ENCODE peak calls at places on chromosome 6, in nine cellular contexts. T is cardiac fibroblast, U is hepatocyte, M is tibial nerve, H is OCI-LY7, V is suprapubic skin, B is fibroblast of mammary gland, G is epithelial cell of proximal tubule, Y is body of pancreas. X is an unnamed sample.

GRCh38 chr6:56683882-56684281 is 41.2 kb upstream of the DST start:
- DNase-seq in T (peak), U (peak), M (no peak), H (no peak), V (no peak), B (peak), G (peak), Y (peak), X (no peak)

GRCh38 chr6:157150076-157150475 is 173.2 kb downstream of the TMEM242 start:
- DNase-seq in T (peak), U (no peak), M (no peak), H (no peak), V (no peak), B (peak), G (no peak), Y (no peak), X (no peak)

GRCh38 chr6:68729377-68729903 is 94.4 kb downstream of the ADGRB3 start:
- DNase-seq in T (no peak), U (no peak), M (no peak), H (no peak), V (no peak), B (no peak), G (no peak), Y (no peak), X (no peak)

GRCh38 chr6:27865952-27866369 is 46.2 kb downstream of the OR2B2 start:
- DNase-seq in T (no peak), U (peak), M (no peak), H (peak), V (peak), B (no peak), G (no peak), Y (no peak), X (no peak)

GRCh38 chr6:112979830-112980229 is 632.7 kb downstream of the RFPL4B start:
- DNase-seq in T (peak), U (peak), M (peak), H (no peak), V (no peak), B (peak), G (peak), Y (no peak), X (no peak)

GRCh38 chr6:148175511-148176188 is 167.0 kb upstream of the SASH1 start:
- DNase-seq in T (peak), U (no peak), M (no peak), H (no peak), V (no peak), B (peak), G (no peak), Y (no peak), X (no peak)

GRCh38 chr6:32178547-32179440 is 589 bp downstream of the RNF5 start:
- DNase-seq in T (no peak), U (peak), M (no peak), H (no peak), V (no peak), B (no peak), G (no peak), Y (no peak), X (no peak)

GRCh38 chr6:132530293-132530974 is 7.6 kb upstream of the TAAR9 start:
- DNase-seq in T (peak), U (peak), M (peak), H (peak), V (no peak), B (peak), G (no peak), Y (peak), X (peak)

GRCh38 chr6:36499918-36500317 is 47.4 kb downstream of the STK38 start:
- DNase-seq in T (no peak), U (no peak), M (no peak), H (no peak), V (no peak), B (no peak), G (no peak), Y (no peak), X (no peak)

GRCh38 chr6:160041608-160042007 is 72.7 kb downstream of the IGF2R start:
- DNase-seq in T (peak), U (no peak), M (peak), H (no peak), V (no peak), B (peak), G (no peak), Y (peak), X (peak)

GRCh38 chr6:150267686-150268561 is 100.9 kb upstream of the IYD start:
- DNase-seq in T (peak), U (no peak), M (peak), H (no peak), V (no peak), B (peak), G (no peak), Y (no peak), X (no peak)

GRCh38 chr6:52074155-52074554 is 13.3 kb downstream of the PKHD1 start:
- DNase-seq in T (no peak), U (no peak), M (no peak), H (no peak), V (no peak), B (no peak), G (no peak), Y (no peak), X (no peak)

GRCh38 chr6:111047244-111047643 is 40.1 kb upstream of the SLC16A10 start:
- DNase-seq in T (no peak), U (no peak), M (no peak), H (no peak), V (no peak), B (no peak), G (no peak), Y (no peak), X (no peak)

GRCh38 chr6:167044696-167045095 is 45.5 kb downstream of the CEP43 start:
- DNase-seq in T (peak), U (no peak), M (no peak), H (no peak), V (no peak), B (peak), G (no peak), Y (no peak), X (no peak)

GRCh38 chr6:18162401-18162800 is 7.2 kb downstream of the KDM1B start:
- DNase-seq in T (no peak), U (no peak), M (no peak), H (no peak), V (no peak), B (no peak), G (no peak), Y (no peak), X (no peak)

GRCh38 chr6:33784787-33785186 is 4.1 kb downstream of the LEMD2 start:
- DNase-seq in T (no peak), U (no peak), M (no peak), H (no peak), V (no peak), B (no peak), G (no peak), Y (no peak), X (no peak)

GRCh38 chr6:169904051-169904922 is 152.9 kb downstream of the ERMARD start:
- DNase-seq in T (no peak), U (no peak), M (no peak), H (no peak), V (no peak), B (no peak), G (no peak), Y (no peak), X (no peak)

DNA sequence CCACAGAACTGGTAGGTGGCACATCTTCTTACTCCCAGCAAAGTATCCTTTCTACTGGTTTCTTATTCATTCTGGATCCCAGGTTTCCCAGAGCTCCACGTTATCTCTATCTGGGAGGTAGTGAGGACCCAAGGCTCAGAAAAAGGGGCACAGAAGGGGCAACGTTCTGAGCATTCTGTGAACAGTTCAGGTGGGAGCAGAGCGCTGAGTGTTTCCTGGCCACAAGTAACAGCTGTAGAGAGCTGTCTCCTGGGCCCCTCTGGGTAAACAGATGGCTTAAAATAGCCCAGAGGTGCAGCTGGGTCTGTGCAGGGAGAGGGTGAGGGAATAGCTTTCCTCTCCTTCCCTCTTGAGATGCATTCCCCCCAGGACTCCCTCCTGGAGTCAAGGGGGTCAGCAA is 2.1 kb downstream of the APOBEC2 start:
- DNase-seq in T (no peak), U (no peak), M (no peak), H (peak), V (no peak), B (no peak), G (no peak), Y (no peak), X (no peak)
- H3K4me3 ChIP-seq in T (no peak), U (no peak), M (no peak), H (no peak), V (no peak), B (no peak), G (no peak), Y (no peak), X (no peak)

DNA sequence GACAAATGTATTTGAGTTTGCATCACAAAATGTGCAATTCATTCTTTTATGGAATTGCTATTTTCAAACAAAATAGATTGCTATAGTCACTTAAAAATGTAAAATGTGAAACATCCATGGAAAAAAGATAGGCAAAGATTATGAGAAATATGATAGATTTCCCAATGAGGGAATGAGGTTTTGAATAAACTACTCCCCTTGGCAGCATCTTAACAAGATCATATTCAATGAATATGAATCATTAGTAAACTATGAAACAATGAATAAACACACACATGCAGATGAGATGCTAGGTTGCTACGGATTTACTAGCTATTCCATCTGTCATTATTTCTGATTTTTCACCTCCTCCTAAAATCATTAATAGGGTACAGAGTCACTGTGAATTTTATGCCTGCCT is 401.8 kb downstream of the PHF3 start:
- DNase-seq in T (no peak), U (no peak), M (no peak), H (no peak), V (no peak), B (no peak), G (no peak), Y (no peak), X (no peak)
- H3K4me3 ChIP-seq in T (no peak), U (no peak), M (no peak), H (no peak), V (no peak), B (no peak), G (no peak), Y (no peak), X (no peak)

DNA sequence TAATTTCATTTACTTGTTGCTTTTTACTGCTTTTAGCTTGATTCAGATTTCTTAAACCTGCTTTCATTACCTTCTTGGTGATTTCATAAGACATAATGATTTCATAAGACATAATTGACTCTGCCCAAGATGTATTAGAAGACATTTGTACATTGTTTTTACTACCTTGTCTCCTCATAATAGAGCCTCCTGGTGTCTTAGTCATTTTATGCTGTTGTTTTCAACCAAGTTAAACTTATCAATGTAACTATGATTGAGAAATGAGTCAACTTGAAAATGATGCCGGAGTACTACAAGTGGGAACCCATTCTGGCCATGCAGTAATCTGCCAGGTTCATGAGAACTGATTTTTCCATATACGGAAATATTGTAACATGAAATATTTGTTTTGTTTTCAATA is 573.6 kb downstream of the MMUT start:
- DNase-seq in T (no peak), U (no peak), M (no peak), H (no peak), V (no peak), B (no peak), G (no peak), Y (no peak), X (no peak)
- H3K4me3 ChIP-seq in T (no peak), U (no peak), M (no peak), H (no peak), V (no peak), B (no peak), G (no peak), Y (no peak), X (no peak)

GRCh38 chr6:136751478-136751956 is 40.8 kb downstream of the MAP3K5 start:
- DNase-seq in T (no peak), U (no peak), M (no peak), H (peak), V (no peak), B (peak), G (no peak), Y (no peak), X (no peak)
- H3K4me3 ChIP-seq in T (no peak), U (no peak), M (no peak), H (peak), V (no peak), B (no peak), G (no peak), Y (no peak), X (no peak)

GRCh38 chr6:54404791-54405190 is 96.5 kb downstream of the TINAG start:
- DNase-seq in T (no peak), U (no peak), M (no peak), H (no peak), V (no peak), B (peak), G (no peak), Y (no peak), X (no peak)
- H3K4me3 ChIP-seq in T (no peak), U (no peak), M (no peak), H (no peak), V (no peak), B (no peak), G (no peak), Y (no peak), X (no peak)

GRCh38 chr6:1619106-1619665 is 9.5 kb downstream of the FOXC1 start:
- DNase-seq in T (no peak), U (no peak), M (no peak), H (no peak), V (peak), B (no peak), G (no peak), Y (no peak), X (no peak)
- H3K4me3 ChIP-seq in T (no peak), U (no peak), M (no peak), H (no peak), V (peak), B (no peak), G (peak), Y (no peak), X (no peak)

DNA sequence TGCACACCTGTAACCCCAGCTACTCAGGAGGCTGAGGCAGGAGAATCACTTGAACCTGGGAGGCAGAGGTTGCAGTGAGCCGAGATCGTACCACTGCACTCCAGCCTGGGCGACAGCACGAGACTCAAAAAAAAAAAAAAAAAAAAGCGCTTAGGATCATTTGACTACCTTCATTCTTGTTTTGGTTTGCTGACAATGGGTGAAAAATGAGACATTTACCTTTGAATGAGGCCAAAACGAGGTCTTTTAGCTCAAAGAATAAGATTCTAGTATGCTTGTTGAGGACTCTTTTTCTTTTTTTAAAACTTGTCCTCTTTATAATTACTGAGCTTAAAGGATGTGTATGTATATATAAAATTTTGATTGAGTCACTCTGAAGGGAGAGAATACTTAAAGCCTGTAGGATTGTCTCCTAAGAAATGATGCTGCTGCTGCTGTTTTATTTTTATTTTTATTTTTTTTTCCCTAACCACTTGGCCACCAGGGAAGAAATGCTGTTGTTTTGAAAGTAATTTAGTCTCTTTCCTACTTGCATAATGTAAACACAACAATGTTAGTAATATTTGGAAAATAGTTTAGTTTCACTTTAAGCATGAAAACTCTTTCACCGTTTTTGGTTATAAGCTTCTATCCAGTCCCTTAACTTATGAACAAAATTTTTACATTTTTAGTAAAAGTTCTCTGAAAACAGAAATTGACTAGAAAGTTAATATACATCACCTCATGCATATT is 7.9 kb downstream of the UBR2 start:
- DNase-seq in T (peak), U (no peak), M (no peak), H (no peak), V (no peak), B (no peak), G (no peak), Y (no peak), X (no peak)
- H3K4me3 ChIP-seq in T (no peak), U (no peak), M (no peak), H (peak), V (no peak), B (no peak), G (no peak), Y (no peak), X (no peak)

DNA sequence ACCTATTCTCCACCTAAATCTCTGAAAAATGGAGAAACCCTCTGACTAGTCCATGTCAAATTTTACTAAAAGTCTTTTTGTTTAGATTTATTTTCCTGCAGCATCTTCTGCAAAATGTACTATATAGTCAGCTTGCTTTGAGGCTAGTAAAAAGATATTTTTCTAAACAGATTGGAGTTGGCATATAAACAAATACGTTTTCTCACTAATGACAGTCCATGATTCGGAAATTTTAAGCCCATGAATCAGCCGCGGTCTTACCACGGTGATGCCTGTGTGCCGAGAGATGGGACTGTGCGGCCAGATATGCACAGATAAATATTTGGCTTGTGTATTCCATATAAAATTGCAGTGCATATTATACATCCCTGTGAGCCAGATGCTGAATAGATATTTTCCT is 3.2 kb downstream of the FOXC1 start:
- DNase-seq in T (peak), U (no peak), M (no peak), H (no peak), V (no peak), B (peak), G (no peak), Y (no peak), X (no peak)
- H3K4me3 ChIP-seq in T (peak), U (no peak), M (peak), H (no peak), V (peak), B (peak), G (peak), Y (peak), X (no peak)

GRCh38 chr6:26358511-26358981 is 6.5 kb upstream of the BTN3A2 start:
- DNase-seq in T (no peak), U (no peak), M (no peak), H (peak), V (no peak), B (no peak), G (no peak), Y (no peak), X (no peak)

GRCh38 chr6:26362836-26363220 is 2.2 kb upstream of the BTN3A2 start:
- DNase-seq in T (peak), U (no peak), M (no peak), H (no peak), V (no peak), B (no peak), G (no peak), Y (no peak), X (no peak)

GRCh38 chr6:26361544-26361943 is 3.5 kb upstream of the BTN3A2 start:
- DNase-seq in T (no peak), U (no peak), M (no peak), H (no peak), V (no peak), B (no peak), G (no peak), Y (no peak), X (no peak)

GRCh38 chr6:26362093-26362835 is 2.7 kb upstream of the BTN3A2 start:
- DNase-seq in T (no peak), U (no peak), M (no peak), H (no peak), V (no peak), B (no peak), G (no peak), Y (no peak), X (no peak)

GRCh38 chr6:26360451-26361416 is 4.3 kb upstream of the BTN3A2 start:
- DNase-seq in T (no peak), U (no peak), M (no peak), H (peak), V (no peak), B (no peak), G (no peak), Y (no peak), X (no peak)
- H3K4me3 ChIP-seq in T (no peak), U (no peak), M (no peak), H (peak), V (no peak), B (no peak), G (no peak), Y (no peak), X (no peak)

GRCh38 chr6:17102258-17102870 is 514 bp downstream of the STMND1 start:
- DNase-seq in T (no peak), U (no peak), M (no peak), H (no peak), V (no peak), B (no peak), G (no peak), Y (peak), X (no peak)
- H3K4me3 ChIP-seq in T (peak), U (peak), M (peak), H (no peak), V (peak), B (no peak), G (peak), Y (peak), X (no peak)